ENCODE peak calls at places on chromosomes 12 and 14, in ten cellular contexts. One of them, this sample, is unnamed. For H3K4me1, the result is how much of the 10 kb centered on the place peaks cover.

GRCh38 chr12:112711026-112711425 is 80.5 kb upstream of the RPH3A start:
- DNase-seq in testis: no peak
- DNase-seq in adrenal gland: no peak
- DNase-seq in IMR-90: no peak
- DNase-seq in A549: no peak
- DNase-seq in transverse colon: no peak
- DNase-seq in ovary: no peak
- DNase-seq in upper lobe of left lung: no peak
- DNase-seq in breast epithelium: no peak
- DNase-seq in heart left ventricle: no peak
- DNase-seq in this sample: no peak

GRCh38 chr12:90575995-90576394 is 379.0 kb downstream of the CCER1 start:
- DNase-seq in breast epithelium: no peak
- DNase-seq in heart left ventricle: no peak
- DNase-seq in upper lobe of left lung: no peak
- DNase-seq in transverse colon: no peak
- DNase-seq in A549: no peak
- DNase-seq in testis: no peak
- DNase-seq in ovary: no peak
- DNase-seq in IMR-90: no peak
- DNase-seq in adrenal gland: no peak
- DNase-seq in this sample: no peak

GRCh38 chr12:133203344-133204263 is 22.3 kb downstream of the ZNF268 start:
- DNase-seq in breast epithelium: no peak
- DNase-seq in transverse colon: no peak
- DNase-seq in adrenal gland: no peak
- DNase-seq in A549: no peak
- DNase-seq in ovary: no peak
- DNase-seq in IMR-90: peak
- DNase-seq in upper lobe of left lung: no peak
- DNase-seq in testis: no peak
- DNase-seq in heart left ventricle: no peak
- DNase-seq in this sample: no peak

GRCh38 chr12:11543513-11544168 is 105.8 kb upstream of the ETV6 start:
- DNase-seq in breast epithelium: no peak
- DNase-seq in A549: no peak
- DNase-seq in transverse colon: no peak
- DNase-seq in testis: no peak
- DNase-seq in upper lobe of left lung: no peak
- DNase-seq in adrenal gland: no peak
- DNase-seq in IMR-90: peak
- DNase-seq in heart left ventricle: no peak
- DNase-seq in ovary: no peak
- DNase-seq in this sample: no peak

GRCh38 chr12:52230364-52231281 is 2.4 kb upstream of the KRT7 start:
- DNase-seq in upper lobe of left lung: peak
- DNase-seq in testis: no peak
- DNase-seq in IMR-90: peak
- DNase-seq in adrenal gland: no peak
- DNase-seq in breast epithelium: peak
- DNase-seq in transverse colon: no peak
- DNase-seq in A549: no peak
- DNase-seq in heart left ventricle: peak
- DNase-seq in ovary: no peak
- DNase-seq in this sample: peak

GRCh38 chr14:34098045-34098984 is 147.4 kb upstream of the EGLN3 start:
- DNase-seq in A549: peak
- DNase-seq in heart left ventricle: no peak
- DNase-seq in IMR-90: peak
- DNase-seq in ovary: peak
- DNase-seq in testis: peak
- DNase-seq in breast epithelium: no peak
- DNase-seq in upper lobe of left lung: no peak
- DNase-seq in transverse colon: peak
- DNase-seq in adrenal gland: peak
- DNase-seq in this sample: no peak

GRCh38 chr14:69955855-69956567 is 76.8 kb downstream of the SMOC1 start:
- DNase-seq in testis: no peak
- DNase-seq in transverse colon: no peak
- DNase-seq in breast epithelium: no peak
- DNase-seq in upper lobe of left lung: no peak
- DNase-seq in adrenal gland: no peak
- DNase-seq in A549: no peak
- DNase-seq in ovary: no peak
- DNase-seq in heart left ventricle: no peak
- DNase-seq in IMR-90: peak
- DNase-seq in this sample: no peak

GRCh38 chr12:70534466-70534865 is 102.8 kb downstream of the PTPRB start:
- DNase-seq in testis: no peak
- DNase-seq in heart left ventricle: no peak
- DNase-seq in breast epithelium: no peak
- DNase-seq in IMR-90: no peak
- DNase-seq in upper lobe of left lung: no peak
- DNase-seq in adrenal gland: no peak
- DNase-seq in transverse colon: no peak
- DNase-seq in A549: no peak
- DNase-seq in ovary: no peak
- DNase-seq in this sample: no peak

GRCh38 chr12:12600659-12601058 is 11.0 kb upstream of the CREBL2 start:
- DNase-seq in testis: peak
- DNase-seq in upper lobe of left lung: peak
- DNase-seq in A549: no peak
- DNase-seq in heart left ventricle: no peak
- DNase-seq in IMR-90: no peak
- DNase-seq in adrenal gland: peak
- DNase-seq in ovary: peak
- DNase-seq in transverse colon: no peak
- DNase-seq in breast epithelium: no peak
- DNase-seq in this sample: no peak

GRCh38 chr14:101442451-101442850 is 118.8 kb upstream of the DIO3 start:
- DNase-seq in breast epithelium: no peak
- DNase-seq in adrenal gland: no peak
- DNase-seq in IMR-90: no peak
- DNase-seq in transverse colon: no peak
- DNase-seq in A549: no peak
- DNase-seq in heart left ventricle: no peak
- DNase-seq in testis: no peak
- DNase-seq in upper lobe of left lung: no peak
- DNase-seq in ovary: no peak
- DNase-seq in this sample: peak

DNA sequence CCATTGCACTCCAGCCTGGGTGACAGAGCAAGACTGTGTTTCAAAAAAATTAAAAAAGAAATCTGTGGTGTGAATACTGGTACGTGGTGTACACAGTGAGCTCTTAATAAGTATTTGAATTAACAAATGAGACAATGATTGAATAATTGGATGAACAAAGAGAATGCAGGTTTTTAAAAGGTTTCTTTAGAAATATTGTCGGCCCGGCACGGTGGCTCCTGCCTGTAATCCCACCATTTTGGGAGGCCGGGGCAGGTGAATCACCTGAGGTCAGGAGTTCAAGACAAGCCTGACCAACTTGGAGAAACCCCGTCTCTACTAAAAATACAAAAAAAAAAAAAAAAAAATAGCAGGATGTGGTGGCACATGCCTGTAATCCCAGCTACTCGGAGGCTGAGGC is 6.6 kb downstream of the HIF1A start:
- DNase-seq in IMR-90: no peak
- DNase-seq in testis: no peak
- DNase-seq in heart left ventricle: no peak
- DNase-seq in transverse colon: no peak
- DNase-seq in A549: no peak
- DNase-seq in adrenal gland: no peak
- DNase-seq in ovary: no peak
- DNase-seq in breast epithelium: no peak
- DNase-seq in upper lobe of left lung: no peak
- DNase-seq in this sample: no peak
- H3K4me1 ChIP-seq in IMR-90: under half
- H3K4me1 ChIP-seq in testis: under half
- H3K4me1 ChIP-seq in heart left ventricle: under half
- H3K4me1 ChIP-seq in transverse colon: under half
- H3K4me1 ChIP-seq in A549: half or more
- H3K4me1 ChIP-seq in adrenal gland: half or more
- H3K4me1 ChIP-seq in ovary: under half
- H3K4me1 ChIP-seq in breast epithelium: under half
- H3K4me1 ChIP-seq in upper lobe of left lung: under half
- H3K4me1 ChIP-seq in this sample: half or more

DNA sequence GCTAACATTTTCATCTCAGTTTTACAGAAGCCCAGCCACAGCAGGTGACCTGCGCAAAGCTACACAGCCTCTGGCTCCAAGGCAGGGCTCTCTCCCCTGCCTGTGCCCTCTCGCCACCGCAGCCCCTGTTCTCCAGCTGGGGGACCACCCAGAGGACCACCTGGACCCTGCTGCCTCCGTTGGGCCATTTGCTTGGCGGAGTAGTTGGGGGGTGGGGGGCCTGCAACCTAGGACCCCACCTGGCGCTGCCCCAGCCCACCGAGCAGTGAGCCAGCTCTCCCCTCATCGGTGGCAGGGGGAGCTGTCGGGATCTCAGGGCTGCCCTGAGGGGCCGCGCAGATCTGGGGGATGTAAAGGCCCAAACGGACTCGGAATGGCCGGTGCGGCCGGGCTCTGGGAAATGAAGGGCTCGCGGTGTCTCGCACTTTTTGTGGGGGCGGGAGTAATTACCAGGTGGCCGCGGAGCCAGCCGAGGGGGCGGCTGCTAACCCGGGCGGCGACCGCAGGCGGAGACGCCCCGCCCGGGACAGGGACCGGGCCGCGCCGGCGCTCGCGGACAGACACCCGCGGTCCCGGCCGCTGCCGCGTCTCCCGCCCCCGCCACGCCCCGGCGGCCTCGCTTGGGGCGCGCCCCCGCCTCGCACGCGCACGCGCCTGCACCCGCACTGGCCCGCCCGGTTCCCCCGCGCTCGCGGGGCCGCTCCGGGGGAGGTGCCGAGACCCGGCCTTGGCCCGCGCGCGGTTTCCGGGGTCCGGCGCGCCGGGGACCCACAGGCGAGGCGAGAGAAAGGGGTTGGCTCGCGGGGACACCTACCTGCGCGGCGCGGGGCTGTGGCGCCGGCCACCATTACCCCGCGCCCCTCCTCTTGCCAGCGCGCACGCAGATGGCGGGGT is 8.6 kb upstream of the GPR68 start:
- DNase-seq in upper lobe of left lung: peak
- DNase-seq in breast epithelium: no peak
- DNase-seq in transverse colon: peak
- DNase-seq in IMR-90: no peak
- DNase-seq in testis: peak
- DNase-seq in heart left ventricle: peak
- DNase-seq in ovary: peak
- DNase-seq in A549: peak
- DNase-seq in adrenal gland: no peak
- DNase-seq in this sample: peak
- TF ChIP-seq POLR2A in upper lobe of left lung: no peak
- TF ChIP-seq POLR2A in breast epithelium: no peak
- TF ChIP-seq POLR2A in transverse colon: no peak
- TF ChIP-seq POLR2A in IMR-90: no peak
- TF ChIP-seq POLR2A in testis: no peak
- TF ChIP-seq POLR2A in heart left ventricle: no peak
- TF ChIP-seq POLR2A in ovary: no peak
- TF ChIP-seq POLR2A in A549: peak
- TF ChIP-seq POLR2A in adrenal gland: peak
- TF ChIP-seq POLR2A in this sample: no peak

GRCh38 chr12:20451759-20452158 is 83.4 kb downstream of the PDE3A start:
- DNase-seq in upper lobe of left lung: no peak
- DNase-seq in A549: peak
- DNase-seq in ovary: no peak
- DNase-seq in testis: no peak
- DNase-seq in heart left ventricle: no peak
- DNase-seq in breast epithelium: no peak
- DNase-seq in transverse colon: no peak
- DNase-seq in adrenal gland: no peak
- DNase-seq in IMR-90: peak
- DNase-seq in this sample: no peak

GRCh38 chr12:20445693-20446092 is 77.4 kb downstream of the PDE3A start:
- DNase-seq in breast epithelium: no peak
- DNase-seq in transverse colon: no peak
- DNase-seq in A549: no peak
- DNase-seq in adrenal gland: no peak
- DNase-seq in IMR-90: peak
- DNase-seq in testis: no peak
- DNase-seq in upper lobe of left lung: no peak
- DNase-seq in ovary: no peak
- DNase-seq in heart left ventricle: no peak
- DNase-seq in this sample: no peak

GRCh38 chr12:20450591-20450990 is 82.3 kb downstream of the PDE3A start:
- DNase-seq in IMR-90: no peak
- DNase-seq in heart left ventricle: no peak
- DNase-seq in transverse colon: no peak
- DNase-seq in breast epithelium: no peak
- DNase-seq in adrenal gland: no peak
- DNase-seq in A549: no peak
- DNase-seq in ovary: no peak
- DNase-seq in testis: no peak
- DNase-seq in upper lobe of left lung: no peak
- DNase-seq in this sample: no peak

GRCh38 chr12:20446836-20447235 is 78.5 kb downstream of the PDE3A start:
- DNase-seq in upper lobe of left lung: no peak
- DNase-seq in ovary: no peak
- DNase-seq in A549: no peak
- DNase-seq in testis: no peak
- DNase-seq in breast epithelium: no peak
- DNase-seq in IMR-90: no peak
- DNase-seq in adrenal gland: no peak
- DNase-seq in heart left ventricle: no peak
- DNase-seq in transverse colon: no peak
- DNase-seq in this sample: no peak

DNA sequence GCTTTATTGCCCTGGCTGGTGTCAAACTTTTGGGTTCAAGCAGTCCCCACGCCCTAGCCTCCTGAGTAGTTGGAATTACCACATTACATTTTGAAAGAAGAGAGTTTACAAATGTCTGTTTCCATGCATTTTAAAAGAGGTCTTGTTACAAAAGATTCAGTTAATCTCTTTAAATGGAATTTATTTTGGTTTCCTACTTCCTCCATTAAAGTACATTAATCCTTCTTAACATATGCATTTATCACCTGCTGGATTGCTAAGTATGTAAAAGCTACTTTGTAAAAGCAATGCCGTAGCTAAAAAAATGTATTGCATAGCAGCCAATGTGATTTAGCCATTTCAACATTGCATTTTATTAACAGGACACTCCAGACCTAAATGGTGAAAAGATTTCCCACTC is 80.4 kb downstream of the PDE3A start:
- DNase-seq in transverse colon: no peak
- DNase-seq in IMR-90: no peak
- DNase-seq in adrenal gland: no peak
- DNase-seq in testis: no peak
- DNase-seq in heart left ventricle: no peak
- DNase-seq in ovary: no peak
- DNase-seq in breast epithelium: no peak
- DNase-seq in upper lobe of left lung: no peak
- DNase-seq in A549: no peak
- DNase-seq in this sample: no peak
- H3K4me1 ChIP-seq in transverse colon: under half
- H3K4me1 ChIP-seq in IMR-90: under half
- H3K4me1 ChIP-seq in adrenal gland: under half
- H3K4me1 ChIP-seq in testis: under half
- H3K4me1 ChIP-seq in heart left ventricle: half or more
- H3K4me1 ChIP-seq in ovary: under half
- H3K4me1 ChIP-seq in breast epithelium: under half
- H3K4me1 ChIP-seq in upper lobe of left lung: under half
- H3K4me1 ChIP-seq in A549: under half
- H3K4me1 ChIP-seq in this sample: under half

GRCh38 chr12:67322580-67322979 is 53.4 kb downstream of the CAND1 start:
- DNase-seq in testis: no peak
- DNase-seq in ovary: no peak
- DNase-seq in A549: no peak
- DNase-seq in heart left ventricle: no peak
- DNase-seq in adrenal gland: no peak
- DNase-seq in IMR-90: no peak
- DNase-seq in upper lobe of left lung: no peak
- DNase-seq in transverse colon: no peak
- DNase-seq in breast epithelium: no peak
- DNase-seq in this sample: no peak
- TF ChIP-seq POLR2A in testis: no peak
- TF ChIP-seq POLR2A in ovary: no peak
- TF ChIP-seq POLR2A in A549: no peak
- TF ChIP-seq POLR2A in heart left ventricle: no peak
- TF ChIP-seq POLR2A in adrenal gland: no peak
- TF ChIP-seq POLR2A in IMR-90: no peak
- TF ChIP-seq POLR2A in upper lobe of left lung: no peak
- TF ChIP-seq POLR2A in transverse colon: no peak
- TF ChIP-seq POLR2A in breast epithelium: no peak
- TF ChIP-seq POLR2A in this sample: no peak